ENCODE peak calls at places on chromosomes 11 and 22, in nine cellular contexts. One of them, this sample, is unnamed.

GRCh38 chr11:96309001-96309642 is 33.9 kb downstream of the MAML2 start:
- DNase-seq in fibroblast of the aortic adventitia: peak
- DNase-seq in stimulated activated CD4-positive, alpha-beta T cell treated with anti-CD3 and anti-CD28 coated beads, TNF-alpha, amount 100 ng/mL, for 4 hours: no peak
- DNase-seq in activated T-helper 2 cell treated with anti-CD3 and anti-CD28 coated beads, Interferon-gamma antibody, Interleukin-2, Interleukin-4, amounts not matched to agents 10 μg/mL and 5 μg/mL and 100 μg/mL, durations not matched to agents 14 hours and 24 hours and 36 hours: no peak
- DNase-seq in A172: no peak
- DNase-seq in mesothelial cell of epicardium: no peak
- DNase-seq in NCI-H446: no peak
- DNase-seq in ELR: peak
- DNase-seq in endothelial cell: no peak
- DNase-seq in this sample: no peak

GRCh38 chr11:11782532-11783110 is 59.2 kb upstream of the USP47 start:
- DNase-seq in fibroblast of the aortic adventitia: no peak
- DNase-seq in stimulated activated CD4-positive, alpha-beta T cell treated with anti-CD3 and anti-CD28 coated beads, TNF-alpha, amount 100 ng/mL, for 4 hours: no peak
- DNase-seq in activated T-helper 2 cell treated with anti-CD3 and anti-CD28 coated beads, Interferon-gamma antibody, Interleukin-2, Interleukin-4, amounts not matched to agents 10 μg/mL and 5 μg/mL and 100 μg/mL, durations not matched to agents 14 hours and 24 hours and 36 hours: no peak
- DNase-seq in A172: no peak
- DNase-seq in mesothelial cell of epicardium: no peak
- DNase-seq in NCI-H446: no peak
- DNase-seq in ELR: no peak
- DNase-seq in endothelial cell: no peak
- DNase-seq in this sample: peak

GRCh38 chr11:75563501-75563977 is 1.5 kb downstream of the SERPINH1 start:
- DNase-seq in fibroblast of the aortic adventitia: no peak
- DNase-seq in stimulated activated CD4-positive, alpha-beta T cell treated with anti-CD3 and anti-CD28 coated beads, TNF-alpha, amount 100 ng/mL, for 4 hours: no peak
- DNase-seq in activated T-helper 2 cell treated with anti-CD3 and anti-CD28 coated beads, Interferon-gamma antibody, Interleukin-2, Interleukin-4, amounts not matched to agents 10 μg/mL and 5 μg/mL and 100 μg/mL, durations not matched to agents 14 hours and 24 hours and 36 hours: no peak
- DNase-seq in A172: no peak
- DNase-seq in mesothelial cell of epicardium: no peak
- DNase-seq in NCI-H446: no peak
- DNase-seq in ELR: no peak
- DNase-seq in endothelial cell: no peak
- DNase-seq in this sample: no peak

GRCh38 chr11:117818036-117818858 is 6.3 kb downstream of the FXYD2 start:
- DNase-seq in fibroblast of the aortic adventitia: no peak
- DNase-seq in stimulated activated CD4-positive, alpha-beta T cell treated with anti-CD3 and anti-CD28 coated beads, TNF-alpha, amount 100 ng/mL, for 4 hours: no peak
- DNase-seq in activated T-helper 2 cell treated with anti-CD3 and anti-CD28 coated beads, Interferon-gamma antibody, Interleukin-2, Interleukin-4, amounts not matched to agents 10 μg/mL and 5 μg/mL and 100 μg/mL, durations not matched to agents 14 hours and 24 hours and 36 hours: no peak
- DNase-seq in A172: peak
- DNase-seq in mesothelial cell of epicardium: no peak
- DNase-seq in NCI-H446: no peak
- DNase-seq in ELR: peak
- DNase-seq in endothelial cell: no peak
- DNase-seq in this sample: no peak

GRCh38 chr22:20421507-20421874 is 16.1 kb downstream of the SCARF2 start:
- DNase-seq in fibroblast of the aortic adventitia: no peak
- DNase-seq in stimulated activated CD4-positive, alpha-beta T cell treated with anti-CD3 and anti-CD28 coated beads, TNF-alpha, amount 100 ng/mL, for 4 hours: no peak
- DNase-seq in activated T-helper 2 cell treated with anti-CD3 and anti-CD28 coated beads, Interferon-gamma antibody, Interleukin-2, Interleukin-4, amounts not matched to agents 10 μg/mL and 5 μg/mL and 100 μg/mL, durations not matched to agents 14 hours and 24 hours and 36 hours: no peak
- DNase-seq in A172: no peak
- DNase-seq in mesothelial cell of epicardium: no peak
- DNase-seq in NCI-H446: no peak
- DNase-seq in ELR: no peak
- DNase-seq in endothelial cell: no peak
- DNase-seq in this sample: no peak

GRCh38 chr11:45590743-45591142 is 74.7 kb downstream of the CHST1 start:
- DNase-seq in fibroblast of the aortic adventitia: peak
- DNase-seq in stimulated activated CD4-positive, alpha-beta T cell treated with anti-CD3 and anti-CD28 coated beads, TNF-alpha, amount 100 ng/mL, for 4 hours: no peak
- DNase-seq in activated T-helper 2 cell treated with anti-CD3 and anti-CD28 coated beads, Interferon-gamma antibody, Interleukin-2, Interleukin-4, amounts not matched to agents 10 μg/mL and 5 μg/mL and 100 μg/mL, durations not matched to agents 14 hours and 24 hours and 36 hours: no peak
- DNase-seq in A172: peak
- DNase-seq in mesothelial cell of epicardium: no peak
- DNase-seq in NCI-H446: peak
- DNase-seq in ELR: no peak
- DNase-seq in endothelial cell: no peak
- DNase-seq in this sample: no peak

GRCh38 chr11:119350302-119350701 is 3.8 kb upstream of the MFRP start:
- DNase-seq in fibroblast of the aortic adventitia: no peak
- DNase-seq in stimulated activated CD4-positive, alpha-beta T cell treated with anti-CD3 and anti-CD28 coated beads, TNF-alpha, amount 100 ng/mL, for 4 hours: no peak
- DNase-seq in activated T-helper 2 cell treated with anti-CD3 and anti-CD28 coated beads, Interferon-gamma antibody, Interleukin-2, Interleukin-4, amounts not matched to agents 10 μg/mL and 5 μg/mL and 100 μg/mL, durations not matched to agents 14 hours and 24 hours and 36 hours: no peak
- DNase-seq in A172: no peak
- DNase-seq in mesothelial cell of epicardium: no peak
- DNase-seq in NCI-H446: no peak
- DNase-seq in ELR: no peak
- DNase-seq in endothelial cell: no peak
- DNase-seq in this sample: no peak

GRCh38 chr22:30884211-30885000 is 84.2 kb downstream of the MORC2 start:
- DNase-seq in fibroblast of the aortic adventitia: no peak
- DNase-seq in stimulated activated CD4-positive, alpha-beta T cell treated with anti-CD3 and anti-CD28 coated beads, TNF-alpha, amount 100 ng/mL, for 4 hours: no peak
- DNase-seq in activated T-helper 2 cell treated with anti-CD3 and anti-CD28 coated beads, Interferon-gamma antibody, Interleukin-2, Interleukin-4, amounts not matched to agents 10 μg/mL and 5 μg/mL and 100 μg/mL, durations not matched to agents 14 hours and 24 hours and 36 hours: no peak
- DNase-seq in A172: no peak
- DNase-seq in mesothelial cell of epicardium: no peak
- DNase-seq in NCI-H446: no peak
- DNase-seq in ELR: no peak
- DNase-seq in endothelial cell: no peak
- DNase-seq in this sample: no peak

GRCh38 chr11:124867700-124868099 is 2.5 kb downstream of the ROBO3 start:
- DNase-seq in fibroblast of the aortic adventitia: peak
- DNase-seq in stimulated activated CD4-positive, alpha-beta T cell treated with anti-CD3 and anti-CD28 coated beads, TNF-alpha, amount 100 ng/mL, for 4 hours: no peak
- DNase-seq in activated T-helper 2 cell treated with anti-CD3 and anti-CD28 coated beads, Interferon-gamma antibody, Interleukin-2, Interleukin-4, amounts not matched to agents 10 μg/mL and 5 μg/mL and 100 μg/mL, durations not matched to agents 14 hours and 24 hours and 36 hours: no peak
- DNase-seq in A172: no peak
- DNase-seq in mesothelial cell of epicardium: no peak
- DNase-seq in NCI-H446: peak
- DNase-seq in ELR: peak
- DNase-seq in endothelial cell: no peak
- DNase-seq in this sample: no peak

GRCh38 chr11:11211888-11212287 is 141.2 kb downstream of the CSNK2A3 start:
- DNase-seq in fibroblast of the aortic adventitia: no peak
- DNase-seq in stimulated activated CD4-positive, alpha-beta T cell treated with anti-CD3 and anti-CD28 coated beads, TNF-alpha, amount 100 ng/mL, for 4 hours: no peak
- DNase-seq in activated T-helper 2 cell treated with anti-CD3 and anti-CD28 coated beads, Interferon-gamma antibody, Interleukin-2, Interleukin-4, amounts not matched to agents 10 μg/mL and 5 μg/mL and 100 μg/mL, durations not matched to agents 14 hours and 24 hours and 36 hours: no peak
- DNase-seq in A172: no peak
- DNase-seq in mesothelial cell of epicardium: no peak
- DNase-seq in NCI-H446: peak
- DNase-seq in ELR: no peak
- DNase-seq in endothelial cell: no peak
- DNase-seq in this sample: no peak

GRCh38 chr11:68974421-68975194 is 6.2 kb downstream of the MRGPRD start:
- DNase-seq in fibroblast of the aortic adventitia: no peak
- DNase-seq in stimulated activated CD4-positive, alpha-beta T cell treated with anti-CD3 and anti-CD28 coated beads, TNF-alpha, amount 100 ng/mL, for 4 hours: no peak
- DNase-seq in activated T-helper 2 cell treated with anti-CD3 and anti-CD28 coated beads, Interferon-gamma antibody, Interleukin-2, Interleukin-4, amounts not matched to agents 10 μg/mL and 5 μg/mL and 100 μg/mL, durations not matched to agents 14 hours and 24 hours and 36 hours: peak
- DNase-seq in A172: peak
- DNase-seq in mesothelial cell of epicardium: no peak
- DNase-seq in NCI-H446: peak
- DNase-seq in ELR: peak
- DNase-seq in endothelial cell: no peak
- DNase-seq in this sample: no peak

GRCh38 chr22:48705917-48706605 is 1121.6 kb downstream of the BRD1 start:
- DNase-seq in fibroblast of the aortic adventitia: no peak
- DNase-seq in stimulated activated CD4-positive, alpha-beta T cell treated with anti-CD3 and anti-CD28 coated beads, TNF-alpha, amount 100 ng/mL, for 4 hours: no peak
- DNase-seq in activated T-helper 2 cell treated with anti-CD3 and anti-CD28 coated beads, Interferon-gamma antibody, Interleukin-2, Interleukin-4, amounts not matched to agents 10 μg/mL and 5 μg/mL and 100 μg/mL, durations not matched to agents 14 hours and 24 hours and 36 hours: no peak
- DNase-seq in A172: no peak
- DNase-seq in mesothelial cell of epicardium: no peak
- DNase-seq in NCI-H446: no peak
- DNase-seq in ELR: no peak
- DNase-seq in endothelial cell: no peak
- DNase-seq in this sample: no peak

GRCh38 chr11:84837402-84838069 is 789.6 kb downstream of the DLG2 start:
- DNase-seq in fibroblast of the aortic adventitia: no peak
- DNase-seq in stimulated activated CD4-positive, alpha-beta T cell treated with anti-CD3 and anti-CD28 coated beads, TNF-alpha, amount 100 ng/mL, for 4 hours: no peak
- DNase-seq in activated T-helper 2 cell treated with anti-CD3 and anti-CD28 coated beads, Interferon-gamma antibody, Interleukin-2, Interleukin-4, amounts not matched to agents 10 μg/mL and 5 μg/mL and 100 μg/mL, durations not matched to agents 14 hours and 24 hours and 36 hours: no peak
- DNase-seq in A172: no peak
- DNase-seq in mesothelial cell of epicardium: no peak
- DNase-seq in NCI-H446: no peak
- DNase-seq in ELR: no peak
- DNase-seq in endothelial cell: no peak
- DNase-seq in this sample: no peak

GRCh38 chr22:33519140-33519973 is 400.9 kb downstream of the LARGE1 start:
- DNase-seq in fibroblast of the aortic adventitia: peak
- DNase-seq in stimulated activated CD4-positive, alpha-beta T cell treated with anti-CD3 and anti-CD28 coated beads, TNF-alpha, amount 100 ng/mL, for 4 hours: no peak
- DNase-seq in activated T-helper 2 cell treated with anti-CD3 and anti-CD28 coated beads, Interferon-gamma antibody, Interleukin-2, Interleukin-4, amounts not matched to agents 10 μg/mL and 5 μg/mL and 100 μg/mL, durations not matched to agents 14 hours and 24 hours and 36 hours: no peak
- DNase-seq in A172: peak
- DNase-seq in mesothelial cell of epicardium: no peak
- DNase-seq in NCI-H446: no peak
- DNase-seq in ELR: no peak
- DNase-seq in endothelial cell: peak
- DNase-seq in this sample: peak

This sample was measured in left colon.